ENCODE peak calls at places on chromosomes 6 and 20, in four cellular contexts. O is iPS-NIHi11; B is activated CD8-positive, alpha-beta T cell treated with anti-CD3 and anti-CD28 coated beads for 36 hours; G is lower lobe of right lung. Z is an unnamed sample.

GRCh38 chr6:17093692-17094091 is 8.2 kb upstream of the STMND1 start:
- DNase-seq in B (peak; percentile 9), O (no peak), G (no peak), Z (no peak)

GRCh38 chr6:163688971-163689370 is 274.5 kb downstream of the QKI start:
- DNase-seq in G (no peak), O (no peak), B (no peak), Z (no peak)

GRCh38 chr20:56503911-56504310 is 20.6 kb upstream of the FAM209A start:
- DNase-seq in O (no peak), B (no peak), G (no peak), Z (no peak)

GRCh38 chr6:108164815-108165706 is 761 bp upstream of the NR2E1 start:
- DNase-seq in B (no peak), G (no peak), O (peak; percentile 57), Z (no peak)

GRCh38 chr6:11613858-11614257 is 76.3 kb downstream of the TMEM170B start:
- DNase-seq in O (no peak), B (no peak), G (no peak), Z (no peak)

GRCh38 chr6:109183109-109183508 is 87.8 kb downstream of the CEP57L1 start:
- DNase-seq in O (no peak), G (no peak), B (no peak), Z (no peak)

GRCh38 chr20:2738331-2738730 is 45.8 kb downstream of the EBF4 start:
- DNase-seq in B (no peak), G (no peak), O (no peak), Z (no peak)

GRCh38 chr6:138957903-138958302 is 30.1 kb downstream of the REPS1 start:
- DNase-seq in O (no peak), B (no peak), G (no peak), Z (no peak)

GRCh38 chr6:8000080-8001035 is 63.8 kb downstream of the BLOC1S5 start:
- DNase-seq in O (no peak), B (no peak), G (no peak), Z (no peak)

GRCh38 chr6:7910298-7910653 is 312 bp downstream of the TXNDC5 start:
- DNase-seq in G (no peak), B (peak; percentile 32), O (peak; percentile 48), Z (no peak)

Z was measured in SK-MEL-5.